ENCODE peak calls at places on chromosomes 6 and 20, in ten cellular contexts. N is tibial artery; P is mesothelial cell of epicardium; H is fibroblast of the aortic adventitia; E is stimulated activated CD8-positive, alpha-beta memory T cell treated with anti-CD3 and anti-CD28 coated beads, Interleukin-15, amount 100 ng/mL, for 24 hours; V is NCI-H2081; D is mucosa of descending colon; K is AG09319; G is BJ; X is anterior cingulate cortex. W is an unnamed sample.

GRCh38 chr6:116206231-116206903 is 47.5 kb downstream of the TSPYL4 start:
- DNase-seq in K (no peak), V (no peak), P (no peak), H (peak; percentile 27), G (no peak), D (no peak), N (no peak), X (no peak), E (no peak), W (no peak)

GRCh38 chr20:20782747-20783146 is 70.3 kb upstream of the RALGAPA2 start:
- DNase-seq in G (no peak), N (no peak), H (no peak), K (no peak), X (no peak), D (peak; percentile 58), E (no peak), P (no peak), V (no peak), W (no peak)

GRCh38 chr20:49447946-49448809 is 34.3 kb downstream of the KCNB1 start:
- DNase-seq in G (no peak), N (peak; percentile 83), P (no peak), V (no peak), D (peak; percentile 54), E (no peak), X (no peak), H (peak; percentile 89), K (no peak), W (no peak)

GRCh38 chr20:58439974-58440767 is 51.1 kb downstream of the VAPB start:
- DNase-seq in D (no peak), N (no peak), G (no peak), X (no peak), H (no peak), P (no peak), E (no peak), K (no peak), V (no peak), W (no peak)

GRCh38 chr20:57146155-57146554 is 120.3 kb downstream of the BMP7 start:
- DNase-seq in K (no peak), G (no peak), P (no peak), X (no peak), N (no peak), D (no peak), E (no peak), V (no peak), H (no peak), W (no peak)

GRCh38 chr6:168035098-168035660 is 37.7 kb downstream of the KIF25 start:
- DNase-seq in H (peak; percentile 61), N (no peak), K (peak; percentile 12), E (no peak), P (peak; percentile 62), G (no peak), D (peak; percentile 65), V (no peak), X (no peak), W (peak; percentile 81)

GRCh38 chr20:41299899-41300298 is 17.6 kb downstream of the ZHX3 start:
- DNase-seq in D (no peak), V (no peak), K (no peak), E (no peak), H (no peak), N (no peak), X (no peak), P (no peak), G (no peak), W (no peak)

GRCh38 chr6:6942826-6943225 is 164.9 kb upstream of the RREB1 start:
- DNase-seq in V (no peak), P (no peak), N (peak; percentile 70), H (no peak), X (no peak), K (no peak), D (peak; percentile 57), G (peak; percentile 42), E (no peak), W (no peak)

W was measured in type B pancreatic cell.